ENCODE peak calls at places on chromosomes 5 and 9, in nine cellular contexts. M, C, Z, Q, D, I, O, T and S are unnamed samples.
A peak's percentile ranks its signal among the peaks of the same experiment; 100 is the strongest.

GRCh38 chr5:169706758-169707450 is 69.8 kb downstream of the DOCK2 start:
- DNase-seq in M (no peak), C (peak; percentile 86), Z (no peak), Q (no peak), D (no peak), I (no peak), O (no peak), T (no peak), S (no peak)

GRCh38 chr5:84724683-84725082 is 340.0 kb upstream of the EDIL3 start:
- DNase-seq in M (no peak), C (peak; percentile 75), Z (no peak), Q (no peak), D (no peak), I (no peak), O (no peak), T (no peak), S (no peak)

GRCh38 chr9:17081351-17081750 is 53.5 kb upstream of the CNTLN start:
- DNase-seq in M (no peak), C (no peak), Z (no peak), Q (no peak), D (no peak), I (no peak), O (no peak), T (no peak), S (no peak)

GRCh38 chr5:80755634-80756033 is 100.9 kb upstream of the DHFR start:
- DNase-seq in M (no peak), C (no peak), Z (no peak), Q (no peak), D (no peak), I (no peak), O (no peak), T (no peak), S (no peak)

GRCh38 chr5:179163236-179164155 is 103.3 kb downstream of the ZNF354C start:
- DNase-seq in M (peak; percentile 12), C (no peak), Z (no peak), Q (no peak), D (no peak), I (peak; percentile 39), O (no peak), T (no peak), S (no peak)

GRCh38 chr5:32753051-32753450 is 41.9 kb downstream of the NPR3 start:
- DNase-seq in M (no peak), C (peak; percentile 79), Z (no peak), Q (no peak), D (no peak), I (no peak), O (no peak), T (no peak), S (no peak)

GRCh38 chr9:99062549-99062948 is 42.4 kb upstream of the TGFBR1 start:
- DNase-seq in M (no peak), C (no peak), Z (no peak), Q (no peak), D (no peak), I (no peak), O (no peak), T (no peak), S (no peak)

GRCh38 chr9:135278586-135278985 is 191.1 kb downstream of the OLFM1 start:
- DNase-seq in M (no peak), C (no peak), Z (no peak), Q (no peak), D (no peak), I (no peak), O (no peak), T (no peak), S (no peak)

GRCh38 chr9:126234681-126235349 is 91.8 kb upstream of the MVB12B start:
- DNase-seq in M (no peak), C (no peak), Z (no peak), Q (no peak), D (no peak), I (no peak), O (no peak), T (no peak), S (no peak)

GRCh38 chr5:159184858-159185381 is 24.4 kb downstream of the RNF145 start:
- DNase-seq in M (no peak), C (peak; percentile 93), Z (no peak), Q (no peak), D (no peak), I (no peak), O (no peak), T (no peak), S (peak; percentile 7)

GRCh38 chr5:159187674-159188164 is 21.6 kb downstream of the RNF145 start:
- DNase-seq in M (no peak), C (no peak), Z (no peak), Q (no peak), D (no peak), I (no peak), O (no peak), T (no peak), S (no peak)

GRCh38 chr5:159185773-159186172 is 23.6 kb downstream of the RNF145 start:
- DNase-seq in M (no peak), C (no peak), Z (no peak), Q (no peak), D (no peak), I (no peak), O (no peak), T (no peak), S (no peak)

GRCh38 chr5:159184236-159184635 is 25.1 kb downstream of the RNF145 start:
- DNase-seq in M (no peak), C (peak; percentile 60), Z (no peak), Q (no peak), D (no peak), I (no peak), O (no peak), T (no peak), S (no peak)

DNA sequence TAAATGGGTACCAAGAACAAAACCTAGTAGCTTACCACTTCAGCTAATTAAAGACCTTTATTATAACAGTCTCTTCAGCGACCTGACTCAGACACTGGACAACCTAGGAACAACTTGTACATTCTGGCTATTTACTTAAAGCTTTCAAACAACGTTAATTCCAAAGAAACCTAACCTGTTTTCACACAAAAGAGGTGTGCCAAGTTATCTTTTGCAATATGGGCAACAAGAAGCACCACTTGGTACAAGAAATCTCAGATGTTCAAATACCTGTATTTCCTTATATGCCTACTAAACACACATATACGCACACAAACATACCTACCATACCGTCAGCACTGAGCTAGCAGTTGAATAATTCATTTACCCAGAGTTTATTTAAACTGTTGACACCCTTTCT is 23.0 kb downstream of the RNF145 start:
- DNase-seq in M (peak; percentile 31), C (no peak), Z (no peak), Q (no peak), D (no peak), I (no peak), O (no peak), T (no peak), S (no peak)
- TF ChIP-seq POLR2A in M (no peak), C (no peak), Z (no peak), Q (no peak), D (no peak), I (no peak), O (no peak), T (no peak), S (no peak)

GRCh38 chr9:132944294-132945185 is at the start of gene TSC1:
- DNase-seq in M (peak; percentile 95), C (peak; percentile 94), Z (peak; percentile 97), Q (peak; percentile 97), D (peak; percentile 93), I (peak; percentile 98), O (peak; percentile 97), T (peak; percentile 86), S (peak; percentile 98)
- TF ChIP-seq POLR2A in M (peak; percentile 44), C (peak; percentile 90), Z (peak; percentile 15), Q (peak; percentile 45), D (peak; percentile 52), I (no peak), O (peak; percentile 58), T (peak; percentile 15), S (peak; percentile 70)

GRCh38 chr9:36049408-36049807 is 12.7 kb downstream of the RECK start:
- DNase-seq in M (no peak), C (no peak), Z (no peak), Q (no peak), D (no peak), I (no peak), O (no peak), T (no peak), S (no peak)
- TF ChIP-seq POLR2A in M (no peak), C (no peak), Z (no peak), Q (no peak), D (no peak), I (no peak), O (no peak), T (no peak), S (no peak)

GRCh38 chr5:95988094-95988493 is 26.4 kb upstream of the ELL2 start:
- DNase-seq in M (no peak), C (no peak), Z (no peak), Q (no peak), D (no peak), I (no peak), O (no peak), T (no peak), S (no peak)

GRCh38 chr5:95986001-95986400 is 24.4 kb upstream of the ELL2 start:
- DNase-seq in M (no peak), C (peak; percentile 12), Z (no peak), Q (no peak), D (no peak), I (no peak), O (no peak), T (no peak), S (no peak)

GRCh38 chr5:95985249-95985648 is 23.6 kb upstream of the ELL2 start:
- DNase-seq in M (no peak), C (no peak), Z (no peak), Q (no peak), D (no peak), I (no peak), O (no peak), T (no peak), S (no peak)

GRCh38 chr5:95988877-95989276 is 27.2 kb upstream of the ELL2 start:
- DNase-seq in M (no peak), C (no peak), Z (no peak), Q (no peak), D (no peak), I (no peak), O (no peak), T (no peak), S (no peak)

GRCh38 chr5:95986937-95987520 is 25.4 kb upstream of the ELL2 start:
- DNase-seq in M (no peak), C (no peak), Z (no peak), Q (no peak), D (no peak), I (no peak), O (no peak), T (no peak), S (peak; percentile 27)
- TF ChIP-seq POLR2A in M (no peak), C (no peak), Z (no peak), Q (no peak), D (no peak), I (no peak), O (no peak), T (no peak), S (no peak)